ENCODE peak calls at places on chromosomes 5 and 9, in five cellular contexts. One of them, this sample, is unnamed.

GRCh38 chr9:85900504-85901201 is 40.3 kb upstream of the NAA35 start:
- DNase-seq in H1: peak; percentile 10
- DNase-seq in H9: peak; percentile 63
- DNase-seq in mesenchymal stem cell: peak; percentile 47
- DNase-seq in neuronal stem cell: peak; percentile 15
- DNase-seq in this sample: peak; percentile 36

GRCh38 chr9:134031783-134032182 is 6.5 kb downstream of the BRD3OS start:
- DNase-seq in H1: no peak
- DNase-seq in neuronal stem cell: no peak
- DNase-seq in H9: no peak
- DNase-seq in mesenchymal stem cell: no peak
- DNase-seq in this sample: no peak

GRCh38 chr9:32456564-32456963 is 69.4 kb downstream of the RIGI start:
- DNase-seq in mesenchymal stem cell: no peak
- DNase-seq in neuronal stem cell: no peak
- DNase-seq in H1: no peak
- DNase-seq in H9: no peak
- DNase-seq in this sample: no peak

GRCh38 chr5:81554647-81555046 is 160.7 kb upstream of the ACOT12 start:
- DNase-seq in mesenchymal stem cell: no peak
- DNase-seq in H1: no peak
- DNase-seq in neuronal stem cell: no peak
- DNase-seq in H9: no peak
- DNase-seq in this sample: no peak

GRCh38 chr9:34636791-34637355 is 714 bp downstream of the SIGMAR1 start:
- DNase-seq in H1: no peak
- DNase-seq in H9: no peak
- DNase-seq in mesenchymal stem cell: no peak
- DNase-seq in neuronal stem cell: no peak
- DNase-seq in this sample: peak; percentile 22

GRCh38 chr5:158970569-158971014 is 129.1 kb downstream of the EBF1 start:
- DNase-seq in H1: no peak
- DNase-seq in H9: no peak
- DNase-seq in mesenchymal stem cell: no peak
- DNase-seq in neuronal stem cell: no peak
- DNase-seq in this sample: peak; percentile 21

GRCh38 chr5:914612-915011 is 21.9 kb downstream of the TRIP13 start:
- DNase-seq in mesenchymal stem cell: no peak
- DNase-seq in H9: no peak
- DNase-seq in H1: no peak
- DNase-seq in neuronal stem cell: no peak
- DNase-seq in this sample: no peak

GRCh38 chr5:26386532-26386931 is 651.9 kb downstream of the CDH9 start:
- DNase-seq in mesenchymal stem cell: no peak
- DNase-seq in H1: no peak
- DNase-seq in H9: no peak
- DNase-seq in neuronal stem cell: no peak
- DNase-seq in this sample: no peak

GRCh38 chr5:7904170-7904569 is 35.2 kb downstream of the MTRR start:
- DNase-seq in neuronal stem cell: no peak
- DNase-seq in H9: no peak
- DNase-seq in H1: no peak
- DNase-seq in mesenchymal stem cell: peak; percentile 46
- DNase-seq in this sample: peak; percentile 81

GRCh38 chr5:124746916-124747769 is 704 bp upstream of the ZNF608 start:
- DNase-seq in H9: peak; percentile 88
- DNase-seq in neuronal stem cell: peak; percentile 87
- DNase-seq in H1: no peak
- DNase-seq in mesenchymal stem cell: peak; percentile 98
- DNase-seq in this sample: peak; percentile 94

GRCh38 chr5:31273631-31274378 is 80.3 kb downstream of the CDH6 start:
- DNase-seq in H9: no peak
- DNase-seq in H1: no peak
- DNase-seq in mesenchymal stem cell: no peak
- DNase-seq in neuronal stem cell: no peak
- DNase-seq in this sample: no peak

GRCh38 chr5:151406322-151406947 is 41.0 kb upstream of the SLC36A1 start:
- DNase-seq in H1: no peak
- DNase-seq in H9: peak; percentile 46
- DNase-seq in neuronal stem cell: no peak
- DNase-seq in mesenchymal stem cell: no peak
- DNase-seq in this sample: peak; percentile 4

GRCh38 chr9:72363226-72363625 is 1.8 kb downstream of the ZFAND5 start:
- DNase-seq in neuronal stem cell: no peak
- DNase-seq in H9: no peak
- DNase-seq in mesenchymal stem cell: peak; percentile 17
- DNase-seq in H1: no peak
- DNase-seq in this sample: no peak

GRCh38 chr5:110623875-110624274 is 102.6 kb downstream of the TMEM232 start:
- DNase-seq in H1: no peak
- DNase-seq in mesenchymal stem cell: no peak
- DNase-seq in H9: no peak
- DNase-seq in neuronal stem cell: no peak
- DNase-seq in this sample: peak; percentile 50

GRCh38 chr5:175478384-175479124 is at the start of gene SFXN1:
- DNase-seq in mesenchymal stem cell: peak; percentile 70
- DNase-seq in H1: no peak
- DNase-seq in H9: peak; percentile 77
- DNase-seq in neuronal stem cell: peak; percentile 70
- DNase-seq in this sample: peak; percentile 68

GRCh38 chr9:86122309-86122708 is 23.0 kb upstream of the GOLM1 start:
- DNase-seq in H1: no peak
- DNase-seq in H9: peak; percentile 36
- DNase-seq in mesenchymal stem cell: no peak
- DNase-seq in neuronal stem cell: no peak
- DNase-seq in this sample: no peak

GRCh38 chr5:80736730-80737129 is 81.9 kb upstream of the DHFR start:
- DNase-seq in mesenchymal stem cell: peak; percentile 4
- DNase-seq in H1: no peak
- DNase-seq in H9: no peak
- DNase-seq in neuronal stem cell: no peak
- DNase-seq in this sample: peak; percentile 55

GRCh38 chr9:79256691-79257213 is 315.0 kb upstream of the TLE4 start:
- DNase-seq in mesenchymal stem cell: peak; percentile 17
- DNase-seq in H9: no peak
- DNase-seq in neuronal stem cell: peak; percentile 55
- DNase-seq in H1: no peak
- DNase-seq in this sample: peak; percentile 43

GRCh38 chr9:85599540-85600140 is 142.1 kb downstream of the AGTPBP1 start:
- DNase-seq in neuronal stem cell: no peak
- DNase-seq in mesenchymal stem cell: no peak
- DNase-seq in H9: no peak
- DNase-seq in H1: no peak
- DNase-seq in this sample: peak; percentile 20

GRCh38 chr9:131217321-131218031 is 58.8 kb downstream of the FAM78A start:
- DNase-seq in H9: no peak
- DNase-seq in neuronal stem cell: no peak
- DNase-seq in mesenchymal stem cell: no peak
- DNase-seq in H1: no peak
- DNase-seq in this sample: no peak

GRCh38 chr9:105291422-105291859 is 47.0 kb downstream of the SLC44A1 start:
- DNase-seq in H9: no peak
- DNase-seq in mesenchymal stem cell: no peak
- DNase-seq in neuronal stem cell: no peak
- DNase-seq in H1: no peak
- DNase-seq in this sample: no peak

GRCh38 chr5:59450245-59450644 is 443.3 kb downstream of the PDE4D start:
- DNase-seq in mesenchymal stem cell: no peak
- DNase-seq in H9: no peak
- DNase-seq in H1: no peak
- DNase-seq in neuronal stem cell: no peak
- DNase-seq in this sample: no peak

GRCh38 chr9:92414566-92414965 is 9.7 kb downstream of the OMD start:
- DNase-seq in neuronal stem cell: no peak
- DNase-seq in H1: no peak
- DNase-seq in mesenchymal stem cell: no peak
- DNase-seq in H9: no peak
- DNase-seq in this sample: peak; percentile 21

GRCh38 chr5:37774912-37775483 is 64.8 kb downstream of the GDNF start:
- DNase-seq in H1: no peak
- DNase-seq in H9: no peak
- DNase-seq in mesenchymal stem cell: peak; percentile 33
- DNase-seq in neuronal stem cell: no peak
- DNase-seq in this sample: peak; percentile 31

GRCh38 chr5:117246386-117246785 is 671.8 kb upstream of the SEMA6A start:
- DNase-seq in H9: no peak
- DNase-seq in neuronal stem cell: no peak
- DNase-seq in mesenchymal stem cell: no peak
- DNase-seq in H1: no peak
- DNase-seq in this sample: no peak

GRCh38 chr9:71472400-71472799 is 295.9 kb downstream of the CEMIP2 start:
- DNase-seq in H1: no peak
- DNase-seq in neuronal stem cell: no peak
- DNase-seq in mesenchymal stem cell: no peak
- DNase-seq in H9: no peak
- DNase-seq in this sample: no peak

GRCh38 chr5:132229236-132229635 is 1.6 kb upstream of the P4HA2 start:
- DNase-seq in H9: no peak
- DNase-seq in H1: no peak
- DNase-seq in neuronal stem cell: no peak
- DNase-seq in mesenchymal stem cell: no peak
- DNase-seq in this sample: no peak

GRCh38 chr9:110189001-110189400 is 19.0 kb downstream of the C9orf152 start:
- DNase-seq in mesenchymal stem cell: peak; percentile 66
- DNase-seq in neuronal stem cell: no peak
- DNase-seq in H1: no peak
- DNase-seq in H9: no peak
- DNase-seq in this sample: peak; percentile 18

GRCh38 chr9:136799854-136800657 is 3.9 kb downstream of the CCDC183 start:
- DNase-seq in H9: peak; percentile 94
- DNase-seq in neuronal stem cell: peak; percentile 93
- DNase-seq in mesenchymal stem cell: peak; percentile 76
- DNase-seq in H1: peak; percentile 70
- DNase-seq in this sample: peak; percentile 24

GRCh38 chr9:2622361-2623045 is 916 bp downstream of the VLDLR start:
- DNase-seq in neuronal stem cell: peak; percentile 29
- DNase-seq in H1: no peak
- DNase-seq in mesenchymal stem cell: peak; percentile 33
- DNase-seq in H9: peak; percentile 39
- DNase-seq in this sample: peak; percentile 17

GRCh38 chr5:38755171-38755570 is 90.6 kb upstream of the OSMR start:
- DNase-seq in mesenchymal stem cell: peak; percentile 45
- DNase-seq in neuronal stem cell: no peak
- DNase-seq in H9: no peak
- DNase-seq in H1: no peak
- DNase-seq in this sample: peak; percentile 68

GRCh38 chr5:60339691-60340191 is 360.2 kb downstream of the DEPDC1B start:
- DNase-seq in H1: no peak
- DNase-seq in mesenchymal stem cell: no peak
- DNase-seq in neuronal stem cell: no peak
- DNase-seq in H9: no peak
- DNase-seq in this sample: no peak

GRCh38 chr9:2466703-2467102 is 154.9 kb upstream of the VLDLR start:
- DNase-seq in neuronal stem cell: no peak
- DNase-seq in H9: no peak
- DNase-seq in mesenchymal stem cell: no peak
- DNase-seq in H1: no peak
- DNase-seq in this sample: no peak

GRCh38 chr5:3729631-3730030 is 134.0 kb downstream of the IRX1 start:
- DNase-seq in mesenchymal stem cell: no peak
- DNase-seq in neuronal stem cell: no peak
- DNase-seq in H9: no peak
- DNase-seq in H1: no peak
- DNase-seq in this sample: no peak

GRCh38 chr9:94603259-94603776 is 9.7 kb upstream of the FBP2 start:
- DNase-seq in H9: peak; percentile 91
- DNase-seq in neuronal stem cell: peak; percentile 75
- DNase-seq in mesenchymal stem cell: peak; percentile 90
- DNase-seq in H1: peak; percentile 64
- DNase-seq in this sample: peak; percentile 61

GRCh38 chr9:128141604-128142003 is 7.6 kb upstream of the LCN2 start:
- DNase-seq in neuronal stem cell: no peak
- DNase-seq in H1: no peak
- DNase-seq in H9: peak; percentile 20
- DNase-seq in mesenchymal stem cell: no peak
- DNase-seq in this sample: no peak
- H2AFZ ChIP-seq in neuronal stem cell: no peak overlapping the region
- H2AFZ ChIP-seq in H1: no peak overlapping the region
- H2AFZ ChIP-seq in H9: no peak overlapping the region
- H2AFZ ChIP-seq in mesenchymal stem cell: no peak overlapping the region
- H2AFZ ChIP-seq in this sample: no peak overlapping the region

DNA sequence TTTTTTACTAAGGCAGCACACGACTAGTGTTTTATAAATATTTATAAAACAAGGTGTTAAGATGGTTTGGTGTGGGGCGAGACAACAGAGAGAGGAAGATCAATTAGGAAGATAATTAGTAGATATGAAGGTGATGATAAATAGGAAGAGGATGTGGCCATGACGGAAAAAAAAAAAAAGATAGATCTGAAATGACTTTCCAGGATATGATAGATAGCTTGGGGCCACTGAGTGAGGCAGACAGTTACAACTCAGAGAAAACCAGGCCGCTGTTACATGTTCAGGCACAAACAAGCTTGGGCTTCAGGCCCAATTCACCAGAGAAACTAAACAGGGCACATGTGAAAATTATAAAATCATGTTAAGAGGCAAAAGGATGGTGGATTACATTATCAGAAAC is 43.2 kb downstream of the KIAA0825 start:
- DNase-seq in H1: no peak
- DNase-seq in H9: no peak
- DNase-seq in neuronal stem cell: no peak
- DNase-seq in mesenchymal stem cell: no peak
- DNase-seq in this sample: no peak
- H2BK15ac ChIP-seq in H1: no peak overlapping the region
- H2BK15ac ChIP-seq in H9: no peak overlapping the region
- H2BK15ac ChIP-seq in neuronal stem cell: no peak overlapping the region
- H2BK15ac ChIP-seq in mesenchymal stem cell: no peak overlapping the region
- H2BK15ac ChIP-seq in this sample: no peak overlapping the region

GRCh38 chr5:17217421-17218352 is at the start of gene BASP1:
- DNase-seq in mesenchymal stem cell: peak; percentile 85
- DNase-seq in H1: no peak
- DNase-seq in H9: peak; percentile 86
- DNase-seq in neuronal stem cell: peak; percentile 80
- DNase-seq in this sample: peak; percentile 75
- H3K23ac ChIP-seq in mesenchymal stem cell: no peak within 1 kb of the TSS
- H3K23ac ChIP-seq in H1: no peak within 1 kb of the TSS
- H3K23ac ChIP-seq in H9: no peak within 1 kb of the TSS
- H3K23ac ChIP-seq in neuronal stem cell: peak within 1 kb of the TSS; percentile 94
- H3K23ac ChIP-seq in this sample: peak within 1 kb of the TSS; percentile 95

GRCh38 chr5:17070646-17071045 is 134.6 kb upstream of the MYO10 start:
- DNase-seq in mesenchymal stem cell: no peak
- DNase-seq in H9: no peak
- DNase-seq in H1: no peak
- DNase-seq in neuronal stem cell: no peak
- DNase-seq in this sample: no peak
- H2AFZ ChIP-seq in mesenchymal stem cell: no peak overlapping the region
- H2AFZ ChIP-seq in H9: no peak overlapping the region
- H2AFZ ChIP-seq in H1: no peak overlapping the region
- H2AFZ ChIP-seq in neuronal stem cell: no peak overlapping the region
- H2AFZ ChIP-seq in this sample: no peak overlapping the region

GRCh38 chr5:113693621-113694130 is 180.2 kb downstream of the YTHDC2 start:
- DNase-seq in H1: no peak
- DNase-seq in H9: no peak
- DNase-seq in neuronal stem cell: no peak
- DNase-seq in mesenchymal stem cell: peak; percentile 74
- DNase-seq in this sample: no peak
- H2BK15ac ChIP-seq in H1: no peak overlapping the region
- H2BK15ac ChIP-seq in H9: no peak overlapping the region
- H2BK15ac ChIP-seq in neuronal stem cell: no peak overlapping the region
- H2BK15ac ChIP-seq in mesenchymal stem cell: no peak overlapping the region
- H2BK15ac ChIP-seq in this sample: no peak overlapping the region

This sample was measured in IMR-90.